ENCODE peak calls at places on chromosomes 4 and X, in six cellular contexts. H is A549, C is endothelial cell of umbilical vein, B is K562, W is HepG2, M is GM12878. D is an unnamed sample.

GRCh38 chrX:1658083-1658463 is 43.2 kb downstream of the ASMT start:
- DNase-seq in H (no peak), C (no peak), B (no peak), W (no peak), M (no peak), D (peak)

GRCh38 chrX:40008841-40009461 is 88.8 kb downstream of the BCOR start:
- DNase-seq in H (no peak), C (no peak), B (no peak), W (no peak), M (no peak), D (peak)

GRCh38 chr4:52126946-52127345 is 75.8 kb downstream of the SPATA18 start:
- DNase-seq in H (no peak), C (no peak), B (no peak), W (no peak), M (no peak), D (no peak)

GRCh38 chrX:74902806-74903205 is 22.4 kb downstream of the NEXMIF start:
- DNase-seq in H (no peak), C (no peak), B (no peak), W (no peak), M (no peak), D (no peak)

GRCh38 chr4:28772066-28772465 is 1911.4 kb downstream of the STIM2 start:
- DNase-seq in H (no peak), C (no peak), B (no peak), W (no peak), M (no peak), D (no peak)

GRCh38 chr4:88745175-88745574 is 47.5 kb upstream of the NAP1L5 start:
- DNase-seq in H (no peak), C (no peak), B (no peak), W (no peak), M (no peak), D (no peak)

GRCh38 chrX:485368-485767 is 98.7 kb upstream of the PPP2R3B start:
- DNase-seq in H (no peak), C (no peak), B (no peak), W (no peak), M (no peak), D (no peak)

GRCh38 chrX:12240491-12240890 is 102.2 kb downstream of the FRMPD4 start:
- DNase-seq in H (no peak), C (no peak), B (no peak), W (no peak), M (no peak), D (no peak)

GRCh38 chr4:39030726-39031125 is 1.5 kb downstream of the TMEM156 start:
- DNase-seq in H (no peak), C (no peak), B (no peak), W (no peak), M (no peak), D (no peak)

GRCh38 chrX:140503714-140504351 is 1.0 kb downstream of the SOX3 start:
- DNase-seq in H (no peak), C (peak), B (no peak), W (no peak), M (no peak), D (no peak)

GRCh38 chr4:90234916-90235547 is 107.8 kb downstream of the CCSER1 start:
- DNase-seq in H (no peak), C (peak), B (no peak), W (no peak), M (no peak), D (no peak)

GRCh38 chr4:139655116-139655515 is 10.5 kb upstream of the MGST2 start:
- DNase-seq in H (no peak), C (peak), B (no peak), W (peak), M (no peak), D (peak)

GRCh38 chr4:173492315-173492714 is 37.7 kb downstream of the HAND2 start:
- DNase-seq in H (no peak), C (no peak), B (no peak), W (no peak), M (no peak), D (peak)

GRCh38 chr4:56466910-56467283 is 520 bp upstream of the SRP72 start:
- DNase-seq in H (no peak), C (no peak), B (peak), W (no peak), M (no peak), D (peak)

GRCh38 chr4:153806073-153806472 is 17.2 kb upstream of the SFRP2 start:
- DNase-seq in H (no peak), C (no peak), B (no peak), W (no peak), M (no peak), D (no peak)

GRCh38 chr4:10020871-10021676 is at the start of gene SLC2A9:
- DNase-seq in H (no peak), C (peak), B (no peak), W (peak), M (no peak), D (peak)

GRCh38 chr4:10096201-10096975 is 20.2 kb downstream of the WDR1 start:
- DNase-seq in H (peak), C (peak), B (peak), W (no peak), M (peak), D (peak)

GRCh38 chr4:26217961-26218676 is 102.7 kb upstream of the RBPJ start:
- DNase-seq in H (no peak), C (no peak), B (no peak), W (no peak), M (peak), D (peak)

GRCh38 chrX:2266445-2267349 is 234.1 kb downstream of the DHRSX start:
- DNase-seq in H (no peak), C (no peak), B (no peak), W (no peak), M (no peak), D (no peak)

GRCh38 chr4:90950385-90950841 is 823.2 kb downstream of the CCSER1 start:
- DNase-seq in H (no peak), C (peak), B (no peak), W (no peak), M (no peak), D (no peak)

GRCh38 chr4:149933883-149934282 is 118.2 kb upstream of the IQCM start:
- DNase-seq in H (no peak), C (no peak), B (no peak), W (no peak), M (no peak), D (no peak)

GRCh38 chr4:181647396-181648107 is 595.6 kb upstream of the TENM3 start:
- DNase-seq in H (no peak), C (no peak), B (no peak), W (no peak), M (no peak), D (no peak)

GRCh38 chr4:27198246-27198645 is 337.6 kb downstream of the STIM2 start:
- DNase-seq in H (no peak), C (no peak), B (no peak), W (no peak), M (no peak), D (no peak)

DNA sequence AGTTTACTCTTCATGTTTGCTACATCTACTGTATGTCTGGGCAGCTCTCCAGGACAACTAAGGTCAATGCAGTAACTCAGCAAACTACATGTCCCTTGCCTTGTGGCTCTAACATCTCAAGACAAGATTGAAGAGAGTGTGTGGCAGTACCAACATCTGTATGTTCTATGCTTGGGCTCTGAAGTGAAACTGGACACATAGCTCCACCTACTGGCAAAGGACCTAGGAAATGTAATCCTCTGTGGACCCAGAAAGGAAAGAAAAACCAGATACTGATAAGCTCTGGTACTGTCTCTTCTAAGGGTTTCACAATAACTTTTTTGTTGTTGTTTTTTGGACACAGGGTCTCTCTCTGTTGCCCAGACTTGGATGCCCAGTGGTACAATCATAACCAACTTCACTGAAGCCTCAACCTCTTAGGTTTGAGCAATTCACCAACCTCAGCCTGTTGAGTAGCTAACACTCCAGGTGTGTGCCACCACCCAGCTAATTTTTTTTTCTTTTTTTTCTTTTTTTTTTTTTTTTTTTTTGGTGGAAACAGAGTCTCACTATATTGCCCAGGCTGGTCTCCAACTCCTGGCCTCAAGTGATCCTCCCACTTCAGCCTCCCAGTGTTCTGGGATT is 64.1 kb downstream of the QDPR start:
- DNase-seq in H (peak), C (peak), B (peak), W (peak), M (peak), D (peak)
- TF ChIP-seq MYC in H (no peak), C (no peak), B (no peak), W (no peak), M (no peak), D (no peak)

GRCh38 chrX:110394653-110395052 is 36.0 kb downstream of the RTL9 start:
- DNase-seq in H (no peak), C (no peak), B (peak), W (no peak), M (no peak), D (peak)
- TF ChIP-seq MYC in H (no peak), C (no peak), B (no peak), W (no peak), M (no peak), D (no peak)

GRCh38 chr4:129140521-129140920 is 44.6 kb downstream of the C4orf33 start:
- DNase-seq in H (no peak), C (no peak), B (no peak), W (no peak), M (no peak), D (no peak)
- TF ChIP-seq MYC in H (no peak), C (no peak), B (no peak), W (no peak), M (no peak), D (no peak)

GRCh38 chr4:41538887-41539498 is 1.0 kb downstream of the LIMCH1 start:
- DNase-seq in H (no peak), C (peak), B (no peak), W (no peak), M (no peak), D (no peak)
- TF ChIP-seq MYC in H (no peak), C (no peak), B (no peak), W (no peak), M (no peak), D (no peak)

DNA sequence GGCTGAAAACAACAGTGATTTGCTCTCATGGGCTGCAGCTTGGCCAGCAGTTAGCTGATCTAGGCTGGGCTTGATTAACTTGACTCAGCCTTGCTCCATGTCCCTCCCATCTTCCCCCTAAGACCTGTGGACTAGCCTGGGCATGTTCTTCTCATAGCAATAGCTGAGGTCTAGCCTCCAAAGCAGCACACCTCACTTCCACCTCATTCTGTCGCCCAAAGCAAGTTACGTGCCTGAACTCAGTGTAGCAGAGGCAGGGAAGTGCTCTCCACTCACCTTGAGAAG is 62.2 kb downstream of the EVC start:
- DNase-seq in H (no peak), C (no peak), B (no peak), W (no peak), M (no peak), D (no peak)
- TF ChIP-seq MYC in H (no peak), C (no peak), B (no peak), W (no peak), M (no peak), D (no peak)

DNA sequence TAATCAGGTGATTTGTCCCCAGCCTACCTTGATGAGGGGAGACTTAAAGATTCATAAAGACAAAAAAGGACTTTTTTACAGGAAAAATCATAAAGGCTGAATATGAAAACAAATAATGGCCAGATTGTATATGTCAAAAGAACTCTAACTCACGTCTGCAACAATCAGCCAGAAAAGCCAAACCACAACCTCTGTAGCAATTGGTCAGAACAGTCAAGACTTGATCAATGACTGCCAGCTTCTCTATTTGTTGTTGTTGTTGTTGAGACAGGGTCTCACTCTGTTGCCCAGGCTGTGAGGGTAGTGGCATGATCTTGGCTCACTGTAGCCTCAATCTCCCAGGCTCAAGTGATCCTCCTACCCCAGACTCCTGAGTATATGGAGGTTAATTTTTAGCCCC is 35.9 kb upstream of the PPA2 start:
- DNase-seq in H (no peak), C (no peak), B (no peak), W (no peak), M (no peak), D (no peak)
- TF ChIP-seq MYC in H (no peak), C (no peak), B (no peak), W (no peak), M (no peak), D (no peak)

DNA sequence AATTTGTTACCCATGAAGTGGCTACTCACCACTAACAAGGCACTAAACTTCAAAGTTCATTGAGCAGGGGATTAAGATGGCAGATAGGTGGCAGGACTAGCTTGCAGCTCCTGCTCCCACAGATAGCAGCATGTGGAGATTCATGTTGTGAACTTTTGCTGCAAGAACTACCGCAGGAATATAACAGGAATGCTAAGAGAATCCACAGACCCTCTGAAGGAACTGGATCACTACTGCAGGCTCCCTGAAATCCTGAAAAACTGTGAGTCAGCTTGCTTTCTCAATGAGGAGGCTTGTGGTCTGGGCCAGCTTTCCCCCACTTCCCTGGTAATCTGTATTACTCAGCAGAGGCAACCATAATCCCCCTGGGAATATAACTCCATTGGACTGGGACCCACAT is 118.5 kb upstream of the VCX2 start:
- DNase-seq in H (no peak), C (no peak), B (no peak), W (no peak), M (no peak), D (peak)
- TF ChIP-seq MYC in H (no peak), C (no peak), B (no peak), W (no peak), M (no peak), D (no peak)

D was measured in NB4.